ENCODE peak calls at places on chromosome 9, in nine cellular contexts. One of them, this sample, is unnamed.

GRCh38 chr9:105296889-105297288 is 52.4 kb downstream of the SLC44A1 start:
- DNase-seq in astrocyte of the spinal cord: peak
- DNase-seq in coronary artery: no peak
- DNase-seq in HepG2: peak
- DNase-seq in fibroblast of villous mesenchyme: peak
- DNase-seq in foreskin fibroblast: peak
- DNase-seq in bronchial epithelial cell: peak
- DNase-seq in kidney: no peak
- DNase-seq in mucosa of descending colon: no peak
- DNase-seq in this sample: peak

GRCh38 chr9:133945314-133945975 is 46.7 kb downstream of the VAV2 start:
- DNase-seq in astrocyte of the spinal cord: no peak
- DNase-seq in coronary artery: no peak
- DNase-seq in HepG2: no peak
- DNase-seq in fibroblast of villous mesenchyme: no peak
- DNase-seq in foreskin fibroblast: no peak
- DNase-seq in bronchial epithelial cell: no peak
- DNase-seq in kidney: peak
- DNase-seq in mucosa of descending colon: peak
- DNase-seq in this sample: no peak

GRCh38 chr9:135794361-135794885 is 92.4 kb downstream of the KCNT1 start:
- DNase-seq in astrocyte of the spinal cord: no peak
- DNase-seq in coronary artery: no peak
- DNase-seq in HepG2: no peak
- DNase-seq in fibroblast of villous mesenchyme: no peak
- DNase-seq in foreskin fibroblast: no peak
- DNase-seq in bronchial epithelial cell: no peak
- DNase-seq in kidney: no peak
- DNase-seq in mucosa of descending colon: no peak
- DNase-seq in this sample: no peak

GRCh38 chr9:134488901-134489280 is 152.7 kb upstream of the COL5A1 start:
- DNase-seq in astrocyte of the spinal cord: no peak
- DNase-seq in coronary artery: no peak
- DNase-seq in HepG2: no peak
- DNase-seq in fibroblast of villous mesenchyme: no peak
- DNase-seq in foreskin fibroblast: no peak
- DNase-seq in bronchial epithelial cell: no peak
- DNase-seq in kidney: no peak
- DNase-seq in mucosa of descending colon: no peak
- DNase-seq in this sample: no peak

GRCh38 chr9:81969971-81970370 is 18.6 kb upstream of the SPATA31D1 start:
- DNase-seq in astrocyte of the spinal cord: peak
- DNase-seq in coronary artery: no peak
- DNase-seq in HepG2: no peak
- DNase-seq in fibroblast of villous mesenchyme: no peak
- DNase-seq in foreskin fibroblast: peak
- DNase-seq in bronchial epithelial cell: peak
- DNase-seq in kidney: no peak
- DNase-seq in mucosa of descending colon: no peak
- DNase-seq in this sample: peak

GRCh38 chr9:20732118-20732517 is 48.1 kb downstream of the FOCAD start:
- DNase-seq in astrocyte of the spinal cord: peak
- DNase-seq in coronary artery: no peak
- DNase-seq in HepG2: no peak
- DNase-seq in fibroblast of villous mesenchyme: peak
- DNase-seq in foreskin fibroblast: peak
- DNase-seq in bronchial epithelial cell: peak
- DNase-seq in kidney: no peak
- DNase-seq in mucosa of descending colon: no peak
- DNase-seq in this sample: peak

GRCh38 chr9:75176037-75176436 is 87.7 kb downstream of the OSTF1 start:
- DNase-seq in astrocyte of the spinal cord: no peak
- DNase-seq in coronary artery: no peak
- DNase-seq in HepG2: no peak
- DNase-seq in fibroblast of villous mesenchyme: no peak
- DNase-seq in foreskin fibroblast: no peak
- DNase-seq in bronchial epithelial cell: no peak
- DNase-seq in kidney: no peak
- DNase-seq in mucosa of descending colon: no peak
- DNase-seq in this sample: peak

GRCh38 chr9:96574931-96575351 is 44.7 kb downstream of the CDC14B start:
- DNase-seq in astrocyte of the spinal cord: no peak
- DNase-seq in coronary artery: no peak
- DNase-seq in HepG2: peak
- DNase-seq in fibroblast of villous mesenchyme: peak
- DNase-seq in foreskin fibroblast: no peak
- DNase-seq in bronchial epithelial cell: no peak
- DNase-seq in kidney: no peak
- DNase-seq in mucosa of descending colon: no peak
- DNase-seq in this sample: no peak

GRCh38 chr9:121958530-121958929 is 134.6 kb downstream of the TTLL11 start:
- DNase-seq in astrocyte of the spinal cord: no peak
- DNase-seq in coronary artery: no peak
- DNase-seq in HepG2: no peak
- DNase-seq in fibroblast of villous mesenchyme: no peak
- DNase-seq in foreskin fibroblast: no peak
- DNase-seq in bronchial epithelial cell: peak
- DNase-seq in kidney: no peak
- DNase-seq in mucosa of descending colon: no peak
- DNase-seq in this sample: peak

GRCh38 chr9:72592501-72593403 is 71.3 kb downstream of the TMC1 start:
- DNase-seq in astrocyte of the spinal cord: peak
- DNase-seq in coronary artery: no peak
- DNase-seq in HepG2: peak
- DNase-seq in fibroblast of villous mesenchyme: peak
- DNase-seq in foreskin fibroblast: peak
- DNase-seq in bronchial epithelial cell: peak
- DNase-seq in kidney: no peak
- DNase-seq in mucosa of descending colon: no peak
- DNase-seq in this sample: peak

DNA sequence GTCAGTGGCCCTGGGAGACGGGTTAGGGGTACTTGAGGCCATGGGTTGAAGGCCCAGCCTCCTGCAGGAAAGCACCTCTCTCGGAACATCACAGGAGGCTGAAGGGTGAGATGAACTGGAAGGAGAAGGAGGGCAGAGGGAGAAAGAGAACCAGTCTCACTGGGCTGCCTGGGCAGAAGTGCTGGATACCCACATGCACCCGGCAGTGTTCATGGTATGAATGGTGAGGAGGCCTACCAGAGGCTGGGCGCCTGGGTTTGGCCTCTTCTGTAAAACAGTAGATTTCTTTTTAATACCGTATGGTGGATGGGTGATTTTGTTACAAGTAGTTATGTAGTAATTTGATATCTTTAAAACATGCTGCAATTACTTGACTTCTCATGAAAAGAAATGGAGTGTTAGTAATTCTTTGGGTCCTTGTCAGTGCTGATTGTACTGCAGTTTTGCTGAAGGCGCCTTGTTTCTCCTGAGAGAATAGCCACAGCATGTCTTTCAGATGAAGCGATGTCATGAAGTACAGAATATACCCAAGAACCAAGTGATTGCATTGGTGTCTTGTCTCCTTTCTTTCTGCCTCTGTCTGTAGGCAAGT is 258.6 kb downstream of the FANCC start:
- DNase-seq in astrocyte of the spinal cord: peak
- DNase-seq in coronary artery: no peak
- DNase-seq in HepG2: no peak
- DNase-seq in fibroblast of villous mesenchyme: no peak
- DNase-seq in foreskin fibroblast: peak
- DNase-seq in bronchial epithelial cell: no peak
- DNase-seq in kidney: no peak
- DNase-seq in mucosa of descending colon: no peak
- DNase-seq in this sample: no peak
- H3K4me3 ChIP-seq in astrocyte of the spinal cord: no peak
- H3K4me3 ChIP-seq in coronary artery: peak
- H3K4me3 ChIP-seq in HepG2: no peak
- H3K4me3 ChIP-seq in fibroblast of villous mesenchyme: no peak
- H3K4me3 ChIP-seq in foreskin fibroblast: no peak
- H3K4me3 ChIP-seq in bronchial epithelial cell: no peak
- H3K4me3 ChIP-seq in kidney: no peak
- H3K4me3 ChIP-seq in mucosa of descending colon: no peak
- H3K4me3 ChIP-seq in this sample: no peak

GRCh38 chr9:95087659-95088242 is 229.8 kb downstream of the FANCC start:
- DNase-seq in astrocyte of the spinal cord: no peak
- DNase-seq in coronary artery: no peak
- DNase-seq in HepG2: no peak
- DNase-seq in fibroblast of villous mesenchyme: peak
- DNase-seq in foreskin fibroblast: no peak
- DNase-seq in bronchial epithelial cell: peak
- DNase-seq in kidney: no peak
- DNase-seq in mucosa of descending colon: peak
- DNase-seq in this sample: no peak
- TF ChIP-seq CTCF in astrocyte of the spinal cord: peak
- TF ChIP-seq CTCF in coronary artery: no peak
- TF ChIP-seq CTCF in HepG2: peak
- TF ChIP-seq CTCF in fibroblast of villous mesenchyme: peak
- TF ChIP-seq CTCF in foreskin fibroblast: no peak
- TF ChIP-seq CTCF in bronchial epithelial cell: peak
- TF ChIP-seq CTCF in kidney: no peak
- TF ChIP-seq CTCF in mucosa of descending colon: no peak
- TF ChIP-seq CTCF in this sample: no peak

GRCh38 chr9:89387197-89387849 is 69.0 kb downstream of the SECISBP2 start:
- DNase-seq in astrocyte of the spinal cord: no peak
- DNase-seq in coronary artery: no peak
- DNase-seq in HepG2: no peak
- DNase-seq in fibroblast of villous mesenchyme: no peak
- DNase-seq in foreskin fibroblast: no peak
- DNase-seq in bronchial epithelial cell: no peak
- DNase-seq in kidney: no peak
- DNase-seq in mucosa of descending colon: no peak
- DNase-seq in this sample: no peak

GRCh38 chr9:89387970-89388867 is 69.9 kb downstream of the SECISBP2 start:
- DNase-seq in astrocyte of the spinal cord: no peak
- DNase-seq in coronary artery: no peak
- DNase-seq in HepG2: peak
- DNase-seq in fibroblast of villous mesenchyme: peak
- DNase-seq in foreskin fibroblast: peak
- DNase-seq in bronchial epithelial cell: peak
- DNase-seq in kidney: no peak
- DNase-seq in mucosa of descending colon: no peak
- DNase-seq in this sample: peak

GRCh38 chr9:89390578-89390977 is 72.3 kb downstream of the SECISBP2 start:
- DNase-seq in astrocyte of the spinal cord: no peak
- DNase-seq in coronary artery: no peak
- DNase-seq in HepG2: no peak
- DNase-seq in fibroblast of villous mesenchyme: peak
- DNase-seq in foreskin fibroblast: no peak
- DNase-seq in bronchial epithelial cell: no peak
- DNase-seq in kidney: no peak
- DNase-seq in mucosa of descending colon: no peak
- DNase-seq in this sample: no peak

GRCh38 chr9:89390068-89390555 is 71.8 kb downstream of the SECISBP2 start:
- DNase-seq in astrocyte of the spinal cord: no peak
- DNase-seq in coronary artery: no peak
- DNase-seq in HepG2: no peak
- DNase-seq in fibroblast of villous mesenchyme: no peak
- DNase-seq in foreskin fibroblast: no peak
- DNase-seq in bronchial epithelial cell: no peak
- DNase-seq in kidney: no peak
- DNase-seq in mucosa of descending colon: no peak
- DNase-seq in this sample: no peak

GRCh38 chr9:89388868-89389177 is 70.5 kb downstream of the SECISBP2 start:
- DNase-seq in astrocyte of the spinal cord: no peak
- DNase-seq in coronary artery: no peak
- DNase-seq in HepG2: no peak
- DNase-seq in fibroblast of villous mesenchyme: no peak
- DNase-seq in foreskin fibroblast: no peak
- DNase-seq in bronchial epithelial cell: no peak
- DNase-seq in kidney: no peak
- DNase-seq in mucosa of descending colon: no peak
- DNase-seq in this sample: no peak
- H3K4me3 ChIP-seq in astrocyte of the spinal cord: no peak
- H3K4me3 ChIP-seq in coronary artery: no peak
- H3K4me3 ChIP-seq in HepG2: no peak
- H3K4me3 ChIP-seq in fibroblast of villous mesenchyme: no peak
- H3K4me3 ChIP-seq in foreskin fibroblast: no peak
- H3K4me3 ChIP-seq in bronchial epithelial cell: no peak
- H3K4me3 ChIP-seq in kidney: no peak
- H3K4me3 ChIP-seq in mucosa of descending colon: no peak
- H3K4me3 ChIP-seq in this sample: no peak

DNA sequence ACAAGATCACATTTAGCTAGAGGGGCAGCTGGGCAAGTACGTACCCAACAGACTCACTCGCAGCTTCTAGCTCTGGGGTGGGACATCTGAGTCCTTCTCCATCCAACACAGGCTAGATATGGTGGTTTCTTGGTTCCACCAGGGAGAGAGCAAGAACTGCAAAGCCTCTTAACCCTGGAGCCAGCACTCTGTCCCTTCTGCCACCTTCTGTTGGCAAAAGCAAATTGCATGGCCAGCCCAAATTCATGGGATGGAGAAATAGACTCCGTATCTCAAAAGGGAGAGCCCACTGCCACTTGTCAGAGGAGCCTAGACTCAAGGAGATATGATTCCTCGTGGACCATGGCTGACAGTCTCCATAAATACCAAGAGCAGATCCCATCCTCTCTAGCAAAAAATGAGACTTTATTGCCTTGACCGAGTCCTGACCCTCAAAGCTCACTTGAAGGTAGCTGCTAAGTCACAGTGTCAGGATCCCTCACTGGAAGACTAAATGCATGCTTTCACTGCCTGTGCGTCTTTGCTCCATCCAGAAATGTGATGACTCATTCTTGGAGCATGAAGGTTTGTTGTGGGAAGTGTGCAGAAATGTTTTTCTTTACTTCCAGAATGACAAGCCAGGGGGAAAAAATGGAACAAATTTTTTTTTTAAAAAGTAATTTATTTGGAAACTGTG is 28.8 kb upstream of the ROR2 start:
- DNase-seq in astrocyte of the spinal cord: peak
- DNase-seq in coronary artery: no peak
- DNase-seq in HepG2: no peak
- DNase-seq in fibroblast of villous mesenchyme: peak
- DNase-seq in foreskin fibroblast: peak
- DNase-seq in bronchial epithelial cell: peak
- DNase-seq in kidney: no peak
- DNase-seq in mucosa of descending colon: no peak
- DNase-seq in this sample: peak
- TF ChIP-seq CTCF in astrocyte of the spinal cord: peak
- TF ChIP-seq CTCF in coronary artery: no peak
- TF ChIP-seq CTCF in HepG2: peak
- TF ChIP-seq CTCF in fibroblast of villous mesenchyme: peak
- TF ChIP-seq CTCF in foreskin fibroblast: peak
- TF ChIP-seq CTCF in bronchial epithelial cell: peak
- TF ChIP-seq CTCF in kidney: peak
- TF ChIP-seq CTCF in mucosa of descending colon: no peak
- TF ChIP-seq CTCF in this sample: peak

DNA sequence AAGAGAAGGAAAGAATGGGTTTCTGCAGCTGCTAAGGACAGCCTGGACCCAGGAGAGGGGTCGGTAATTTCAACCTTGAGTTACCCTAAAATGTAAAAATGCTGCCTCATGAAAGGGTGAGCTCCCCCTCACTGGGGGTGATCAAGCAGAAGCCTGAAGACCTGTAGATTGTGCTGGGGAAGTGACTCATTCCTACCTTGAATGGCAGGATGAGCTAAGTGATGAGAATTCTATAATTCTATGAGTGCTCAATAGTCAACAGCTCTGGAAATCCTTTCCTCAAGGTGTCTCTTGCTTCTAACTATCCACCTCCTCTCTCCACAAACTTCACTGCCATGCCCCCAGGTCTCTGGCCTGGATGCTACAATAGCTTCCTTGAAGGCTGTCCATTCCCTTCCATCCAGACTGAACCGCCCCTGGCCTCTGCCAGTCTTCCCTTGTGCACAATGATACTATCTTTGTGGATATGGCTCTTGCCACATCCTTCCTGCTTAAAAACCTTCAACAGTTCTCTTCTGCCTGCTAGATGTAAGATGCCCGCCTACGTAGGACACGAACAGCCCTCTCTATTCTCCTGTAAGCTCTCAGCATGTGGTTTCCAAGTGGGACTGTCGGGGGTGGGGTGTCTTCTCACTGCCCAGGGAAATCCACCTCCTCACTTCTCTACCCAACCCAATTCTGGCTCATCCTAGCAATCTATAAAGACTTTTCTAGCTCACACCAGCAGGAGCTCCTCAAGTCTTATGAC is 50.6 kb downstream of the PTPN3 start:
- DNase-seq in astrocyte of the spinal cord: no peak
- DNase-seq in coronary artery: no peak
- DNase-seq in HepG2: no peak
- DNase-seq in fibroblast of villous mesenchyme: no peak
- DNase-seq in foreskin fibroblast: no peak
- DNase-seq in bronchial epithelial cell: peak
- DNase-seq in kidney: no peak
- DNase-seq in mucosa of descending colon: no peak
- DNase-seq in this sample: no peak
- H3K4me3 ChIP-seq in astrocyte of the spinal cord: no peak
- H3K4me3 ChIP-seq in coronary artery: no peak
- H3K4me3 ChIP-seq in HepG2: no peak
- H3K4me3 ChIP-seq in fibroblast of villous mesenchyme: no peak
- H3K4me3 ChIP-seq in foreskin fibroblast: no peak
- H3K4me3 ChIP-seq in bronchial epithelial cell: no peak
- H3K4me3 ChIP-seq in kidney: no peak
- H3K4me3 ChIP-seq in mucosa of descending colon: no peak
- H3K4me3 ChIP-seq in this sample: no peak